ENCODE peak calls at places on chromosomes 7 and 10, in five cellular contexts. R, M, H, B and A are unnamed samples.

GRCh38 chr7:36777062-36777461 is 52.8 kb upstream of the AOAH start:
- DNase-seq in R (no peak), M (peak; percentile 32), H (no peak), B (peak; percentile 73), A (no peak)

GRCh38 chr10:119335671-119336353 is 128.4 kb downstream of the GRK5 start:
- DNase-seq in R (no peak), M (no peak), H (no peak), B (no peak), A (no peak)

GRCh38 chr10:105921348-105921747 is 1243.2 kb downstream of the SORCS1 start:
- DNase-seq in R (no peak), M (no peak), H (no peak), B (no peak), A (no peak)

GRCh38 chr7:101664390-101664789 is 35.3 kb upstream of the MYL10 start:
- DNase-seq in R (no peak), M (no peak), H (no peak), B (no peak), A (no peak)

GRCh38 chr10:4033341-4033896 is 248.4 kb upstream of the KLF6 start:
- DNase-seq in R (no peak), M (no peak), H (peak; percentile 27), B (no peak), A (no peak)

GRCh38 chr10:5453749-5454489 is 41.6 kb downstream of the NET1 start:
- DNase-seq in R (no peak), M (no peak), H (no peak), B (no peak), A (no peak)

GRCh38 chr10:324593-324992 is 189.3 kb downstream of the ZMYND11 start:
- DNase-seq in R (no peak), M (no peak), H (no peak), B (no peak), A (no peak)

GRCh38 chr10:62831346-62831745 is 15.2 kb upstream of the EGR2 start:
- DNase-seq in R (no peak), M (no peak), H (peak; percentile 81), B (no peak), A (no peak)

GRCh38 chr7:73851410-73852338 is 9.3 kb upstream of the TMEM270 start:
- DNase-seq in R (peak; percentile 100), M (no peak), H (peak; percentile 96), B (peak; percentile 53), A (peak; percentile 98)

DNA sequence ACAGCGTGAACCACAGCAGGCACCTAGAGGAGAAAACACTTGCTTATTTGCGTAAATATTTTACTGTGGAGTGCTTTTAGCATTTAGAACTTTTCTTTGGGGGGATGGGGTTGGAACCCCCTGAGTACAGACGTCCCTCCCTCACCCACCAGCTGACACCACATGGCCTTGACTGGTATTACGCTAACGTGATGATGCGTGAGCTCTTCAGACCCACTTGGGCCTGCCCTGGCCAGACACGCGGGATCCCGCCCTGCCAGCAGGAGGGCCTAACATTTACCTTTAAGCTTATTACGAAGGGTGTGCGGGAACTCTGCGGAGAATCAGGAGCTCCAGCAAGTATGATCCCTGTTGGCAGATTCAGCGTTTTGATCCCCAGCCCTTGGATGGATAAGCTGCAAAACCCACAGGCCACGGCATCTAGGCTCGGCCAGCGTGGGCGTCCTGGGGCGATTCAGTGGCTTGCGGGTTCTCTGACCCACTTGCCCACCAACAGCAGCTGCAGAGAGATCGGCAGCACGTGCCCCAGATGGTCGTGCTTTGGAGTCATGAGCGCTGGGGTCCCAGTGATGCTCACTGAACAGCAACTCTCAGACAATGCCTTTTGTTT is 545.5 kb upstream of the FOXK1 start:
- DNase-seq in R (no peak), M (no peak), H (no peak), B (no peak), A (no peak)
- H3K4me3 ChIP-seq in R (no peak overlapping the region), M (no peak overlapping the region), H (no peak overlapping the region), B (no peak overlapping the region), A (no peak overlapping the region)

GRCh38 chr7:97004237-97004930 is 969 bp upstream of the DLX6 start:
- DNase-seq in R (no peak), M (no peak), H (no peak), B (no peak), A (no peak)

GRCh38 chr7:97005764-97006145 is 402 bp downstream of the DLX6 start:
- DNase-seq in R (no peak), M (no peak), H (no peak), B (no peak), A (no peak)

GRCh38 chr7:97006146-97006950 is 995 bp downstream of the DLX6 start:
- DNase-seq in R (no peak), M (no peak), H (peak; percentile 5), B (no peak), A (no peak)

GRCh38 chr7:97003262-97004236 is 1.8 kb upstream of the DLX6 start:
- DNase-seq in R (no peak), M (no peak), H (no peak), B (no peak), A (no peak)

DNA sequence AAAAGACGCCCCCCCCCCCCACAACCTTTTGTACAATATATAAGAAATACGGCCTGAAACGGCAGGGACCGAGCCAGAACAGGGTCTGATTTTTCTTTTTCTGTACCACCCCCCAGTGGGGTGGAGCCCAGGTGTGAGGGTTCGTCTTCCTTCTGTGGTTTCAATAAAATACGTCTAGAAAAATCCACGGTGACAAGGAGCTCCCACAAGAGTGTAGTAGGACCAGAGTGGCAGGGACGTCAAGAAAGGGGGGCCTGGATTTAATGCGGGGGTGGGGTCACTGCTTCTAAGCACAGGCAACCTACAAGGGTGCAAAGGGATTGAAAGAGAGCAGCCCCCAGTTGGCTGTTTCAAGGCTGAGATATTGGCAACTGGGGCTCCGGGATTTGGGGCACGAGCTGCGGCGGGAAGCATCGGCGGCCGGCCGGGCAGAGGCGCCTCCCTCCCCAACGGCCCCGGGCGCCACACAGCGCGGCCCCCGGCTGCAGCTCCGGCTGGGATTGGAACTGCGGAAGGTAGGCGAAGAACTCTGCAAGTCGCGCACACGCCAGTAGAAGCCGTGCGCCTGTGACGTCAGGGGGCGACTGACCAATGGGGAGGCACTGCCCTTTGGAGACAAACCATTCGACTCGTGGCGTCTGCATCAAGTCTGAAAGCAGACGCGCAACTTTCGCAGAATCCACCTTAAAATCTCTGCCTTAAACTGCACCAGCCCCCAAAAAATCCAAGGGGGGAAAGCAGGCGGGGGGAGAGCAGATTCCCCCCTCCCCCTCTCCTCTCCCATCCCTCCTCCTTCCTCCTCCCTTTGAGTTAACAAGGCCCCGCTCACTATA is at the start of gene DLX6:
- DNase-seq in R (peak; percentile 42), M (no peak), H (no peak), B (no peak), A (no peak)
- H3K4me3 ChIP-seq in R (peak within 1 kb of the TSS; percentile 49), M (peak within 1 kb of the TSS; percentile 19), H (peak within 1 kb of the TSS; percentile 20), B (no peak within 1 kb of the TSS), A (peak within 1 kb of the TSS; percentile 29)

GRCh38 chr10:132867801-132868644 is 74.3 kb downstream of the CFAP46 start:
- DNase-seq in R (no peak), M (no peak), H (no peak), B (no peak), A (no peak)

GRCh38 chr10:132865236-132865635 is 77.1 kb downstream of the CFAP46 start:
- DNase-seq in R (no peak), M (no peak), H (no peak), B (no peak), A (no peak)

GRCh38 chr10:132868995-132869394 is 73.4 kb downstream of the CFAP46 start:
- DNase-seq in R (no peak), M (no peak), H (no peak), B (no peak), A (no peak)

GRCh38 chr10:132866601-132867381 is 75.6 kb downstream of the CFAP46 start:
- DNase-seq in R (no peak), M (no peak), H (no peak), B (no peak), A (no peak)

GRCh38 chr10:132865851-132866600 is 76.3 kb downstream of the CFAP46 start:
- DNase-seq in R (no peak), M (no peak), H (no peak), B (no peak), A (no peak)
- H3K4me3 ChIP-seq in R (no peak overlapping the region), M (no peak overlapping the region), H (no peak overlapping the region), B (no peak overlapping the region), A (no peak overlapping the region)

GRCh38 chr7:131896189-131896855 is 339.9 kb upstream of the PODXL start:
- DNase-seq in R (no peak), M (no peak), H (no peak), B (no peak), A (peak; percentile 22)

GRCh38 chr7:131897016-131897789 is 340.8 kb upstream of the PODXL start:
- DNase-seq in R (no peak), M (no peak), H (peak; percentile 31), B (no peak), A (no peak)

GRCh38 chr7:131898418-131898817 is 342.0 kb upstream of the PODXL start:
- DNase-seq in R (no peak), M (no peak), H (no peak), B (no peak), A (no peak)

GRCh38 chr7:131899271-131900030 is 343.0 kb upstream of the PODXL start:
- DNase-seq in R (no peak), M (no peak), H (no peak), B (no peak), A (no peak)

GRCh38 chr7:131897790-131898165 is 341.4 kb upstream of the PODXL start:
- DNase-seq in R (no peak), M (no peak), H (no peak), B (no peak), A (no peak)
- H3K4me3 ChIP-seq in R (no peak overlapping the region), M (no peak overlapping the region), H (no peak overlapping the region), B (no peak overlapping the region), A (no peak overlapping the region)

GRCh38 chr10:104309980-104310978 is 28.0 kb downstream of the ITPRIP start:
- DNase-seq in R (no peak), M (no peak), H (peak; percentile 84), B (no peak), A (no peak)
- H3K4me3 ChIP-seq in R (no peak overlapping the region), M (no peak overlapping the region), H (no peak overlapping the region), B (no peak overlapping the region), A (no peak overlapping the region)